ENCODE peak calls at places on chromosomes 4 and X, in nine cellular contexts. J is breast epithelium, X is osteocyte, C is WTC11, M is body of pancreas, H is lower lobe of right lung, W is RWPE1, U is lower leg skin, I is cardiac muscle cell. E is an unnamed sample.

GRCh38 chr4:40763228-40763716 is 13.5 kb downstream of the NSUN7 start:
- DNase-seq in J (no peak), X (no peak), C (no peak), M (no peak), H (no peak), W (no peak), U (no peak), I (peak), E (no peak)

GRCh38 chr4:107330915-107331314 is 294.8 kb upstream of the DKK2 start:
- DNase-seq in J (no peak), X (no peak), C (no peak), M (no peak), H (no peak), W (no peak), U (no peak), I (no peak), E (no peak)

GRCh38 chr4:169215656-169216055 is 55.1 kb downstream of the SH3RF1 start:
- DNase-seq in J (no peak), X (no peak), C (no peak), M (no peak), H (no peak), W (no peak), U (no peak), I (no peak), E (no peak)

GRCh38 chr4:121950680-121951569 is 935 bp downstream of the TRPC3 start:
- DNase-seq in J (no peak), X (peak), C (peak), M (peak), H (peak), W (peak), U (peak), I (peak), E (peak)

GRCh38 chrX:76202471-76202870 is 29.6 kb downstream of the PBDC1 start:
- DNase-seq in J (no peak), X (no peak), C (no peak), M (no peak), H (no peak), W (no peak), U (no peak), I (no peak), E (no peak)

GRCh38 chr4:109645874-109646591 is 57.2 kb downstream of the CASP6 start:
- DNase-seq in J (no peak), X (no peak), C (no peak), M (no peak), H (no peak), W (no peak), U (no peak), I (peak), E (no peak)

GRCh38 chrX:134002921-134003615 is 17.7 kb upstream of the GPC3 start:
- DNase-seq in J (no peak), X (no peak), C (no peak), M (no peak), H (no peak), W (no peak), U (no peak), I (no peak), E (no peak)

GRCh38 chr4:139665690-139666529 is at the start of gene MGST2:
- DNase-seq in J (peak), X (no peak), C (peak), M (peak), H (peak), W (peak), U (peak), I (peak), E (peak)

GRCh38 chr4:66123195-66123594 is 452.9 kb upstream of the EPHA5 start:
- DNase-seq in J (no peak), X (no peak), C (no peak), M (no peak), H (no peak), W (no peak), U (no peak), I (peak), E (no peak)

GRCh38 chrX:144637731-144638130 is 609.6 kb upstream of the SPANXN1 start:
- DNase-seq in J (no peak), X (no peak), C (no peak), M (no peak), H (no peak), W (no peak), U (no peak), I (no peak), E (no peak)

GRCh38 chr4:98648602-98649001 is 9.8 kb downstream of the TSPAN5 start:
- DNase-seq in J (no peak), X (no peak), C (no peak), M (no peak), H (no peak), W (no peak), U (no peak), I (peak), E (no peak)

GRCh38 chrX:39779952-39780783 is 317.6 kb downstream of the BCOR start:
- DNase-seq in J (no peak), X (no peak), C (peak), M (no peak), H (no peak), W (no peak), U (no peak), I (no peak), E (no peak)

GRCh38 chr4:108544504-108544903 is 75.9 kb upstream of the RPL34 start:
- DNase-seq in J (no peak), X (no peak), C (no peak), M (no peak), H (no peak), W (peak), U (no peak), I (peak), E (no peak)

GRCh38 chr4:184234155-184234554 is 16.5 kb upstream of the ENPP6 start:
- DNase-seq in J (no peak), X (no peak), C (no peak), M (no peak), H (no peak), W (no peak), U (no peak), I (no peak), E (no peak)

GRCh38 chrX:151722241-151722846 is 6.5 kb downstream of the FATE1 start:
- DNase-seq in J (no peak), X (no peak), C (peak), M (peak), H (no peak), W (no peak), U (no peak), I (peak), E (no peak)

GRCh38 chr4:148642907-148643306 is 200.7 kb upstream of the NR3C2 start:
- DNase-seq in J (no peak), X (no peak), C (no peak), M (no peak), H (no peak), W (no peak), U (no peak), I (no peak), E (no peak)

GRCh38 chrX:15564981-15565579 is 35.7 kb downstream of the ACE2 start:
- DNase-seq in J (peak), X (no peak), C (peak), M (peak), H (peak), W (peak), U (peak), I (peak), E (no peak)

GRCh38 chr4:2472187-2472586 is 3.3 kb downstream of the RNF4 start:
- DNase-seq in J (no peak), X (no peak), C (no peak), M (no peak), H (no peak), W (no peak), U (no peak), I (no peak), E (no peak)

GRCh38 chr4:109998867-109999303 is 86.2 kb downstream of the EGF start:
- DNase-seq in J (no peak), X (no peak), C (no peak), M (no peak), H (no peak), W (peak), U (no peak), I (peak), E (no peak)

GRCh38 chrX:112851161-112851779 is 10.6 kb upstream of the AMOT start:
- DNase-seq in J (no peak), X (no peak), C (no peak), M (no peak), H (no peak), W (no peak), U (no peak), I (no peak), E (no peak)

GRCh38 chr4:118881512-118882146 is 7.0 kb upstream of the SYNPO2 start:
- DNase-seq in J (peak), X (no peak), C (no peak), M (no peak), H (no peak), W (no peak), U (no peak), I (no peak), E (no peak)

GRCh38 chrX:73577368-73577767 is 14.4 kb downstream of the CHIC1 start:
- DNase-seq in J (no peak), X (no peak), C (no peak), M (no peak), H (no peak), W (peak), U (no peak), I (peak), E (no peak)

GRCh38 chrX:8364369-8365141 is 100.1 kb upstream of the VCX3B start:
- DNase-seq in J (no peak), X (no peak), C (peak), M (peak), H (peak), W (peak), U (no peak), I (peak), E (no peak)

GRCh38 chrX:40085086-40085551 is 12.6 kb downstream of the BCOR start:
- DNase-seq in J (no peak), X (no peak), C (no peak), M (peak), H (no peak), W (no peak), U (no peak), I (peak), E (no peak)

GRCh38 chr4:114752404-114752803 is 153.8 kb downstream of the UGT8 start:
- DNase-seq in J (no peak), X (no peak), C (no peak), M (no peak), H (no peak), W (no peak), U (no peak), I (no peak), E (no peak)

GRCh38 chr4:88567591-88567990 is 24.7 kb upstream of the HERC3 start:
- DNase-seq in J (no peak), X (no peak), C (no peak), M (no peak), H (no peak), W (no peak), U (no peak), I (no peak), E (no peak)

GRCh38 chrX:57640674-57641016 is 39.4 kb downstream of the NLRP2B start:
- DNase-seq in J (no peak), X (no peak), C (no peak), M (no peak), H (no peak), W (no peak), U (no peak), I (no peak), E (no peak)

GRCh38 chrX:30957753-30958152 is 68.7 kb upstream of the TAB3 start:
- DNase-seq in J (peak), X (no peak), C (no peak), M (no peak), H (no peak), W (peak), U (no peak), I (peak), E (no peak)

GRCh38 chrX:135112096-135112729 is 8.1 kb downstream of the ETDB start:
- DNase-seq in J (no peak), X (no peak), C (peak), M (peak), H (no peak), W (peak), U (peak), I (peak), E (no peak)

GRCh38 chr4:144355809-144356757 is 215.6 kb upstream of the GYPA start:
- DNase-seq in J (no peak), X (peak), C (peak), M (no peak), H (no peak), W (peak), U (no peak), I (peak), E (peak)

GRCh38 chr4:96642486-96642885 is 802.6 kb downstream of the PDHA2 start:
- DNase-seq in J (no peak), X (no peak), C (no peak), M (no peak), H (no peak), W (no peak), U (no peak), I (no peak), E (no peak)

GRCh38 chrX:129996120-129996519 is 13.7 kb downstream of the BCORL1 start:
- DNase-seq in J (no peak), X (no peak), C (no peak), M (no peak), H (no peak), W (peak), U (no peak), I (peak), E (no peak)

GRCh38 chr4:23153076-23153475 is 460.3 kb downstream of the GBA3 start:
- DNase-seq in J (no peak), X (no peak), C (no peak), M (no peak), H (no peak), W (no peak), U (no peak), I (peak), E (no peak)

GRCh38 chr4:83862471-83862870 is 326.6 kb downstream of the GPAT3 start:
- DNase-seq in J (no peak), X (no peak), C (no peak), M (no peak), H (peak), W (no peak), U (no peak), I (peak), E (no peak)

GRCh38 chrX:123077671-123078070 is 106.4 kb upstream of the GRIA3 start:
- DNase-seq in J (no peak), X (no peak), C (no peak), M (no peak), H (no peak), W (no peak), U (no peak), I (no peak), E (no peak)

GRCh38 chr4:10872833-10873517 is 188.4 kb upstream of the CLNK start:
- DNase-seq in J (no peak), X (no peak), C (no peak), M (no peak), H (no peak), W (no peak), U (no peak), I (peak), E (no peak)

GRCh38 chr4:3307891-3308575 is 15.2 kb downstream of the RGS12 start:
- DNase-seq in J (no peak), X (no peak), C (no peak), M (no peak), H (peak), W (no peak), U (peak), I (no peak), E (peak)

GRCh38 chrX:153416781-153417180 is 5.5 kb downstream of the ZFP92 start:
- DNase-seq in J (no peak), X (no peak), C (no peak), M (no peak), H (no peak), W (no peak), U (no peak), I (peak), E (no peak)

GRCh38 chrX:71224098-71224708 is 1.2 kb downstream of the GJB1 start:
- DNase-seq in J (no peak), X (no peak), C (no peak), M (no peak), H (no peak), W (no peak), U (no peak), I (no peak), E (no peak)

GRCh38 chrX:71228063-71228642 is 5.1 kb downstream of the GJB1 start:
- DNase-seq in J (no peak), X (no peak), C (no peak), M (no peak), H (no peak), W (no peak), U (no peak), I (no peak), E (no peak)

GRCh38 chrX:71225661-71226060 is 2.6 kb downstream of the GJB1 start:
- DNase-seq in J (no peak), X (no peak), C (no peak), M (no peak), H (no peak), W (no peak), U (no peak), I (peak), E (no peak)

GRCh38 chrX:71224969-71225368 is 1.9 kb downstream of the GJB1 start:
- DNase-seq in J (no peak), X (no peak), C (no peak), M (peak), H (no peak), W (no peak), U (no peak), I (no peak), E (no peak)

DNA sequence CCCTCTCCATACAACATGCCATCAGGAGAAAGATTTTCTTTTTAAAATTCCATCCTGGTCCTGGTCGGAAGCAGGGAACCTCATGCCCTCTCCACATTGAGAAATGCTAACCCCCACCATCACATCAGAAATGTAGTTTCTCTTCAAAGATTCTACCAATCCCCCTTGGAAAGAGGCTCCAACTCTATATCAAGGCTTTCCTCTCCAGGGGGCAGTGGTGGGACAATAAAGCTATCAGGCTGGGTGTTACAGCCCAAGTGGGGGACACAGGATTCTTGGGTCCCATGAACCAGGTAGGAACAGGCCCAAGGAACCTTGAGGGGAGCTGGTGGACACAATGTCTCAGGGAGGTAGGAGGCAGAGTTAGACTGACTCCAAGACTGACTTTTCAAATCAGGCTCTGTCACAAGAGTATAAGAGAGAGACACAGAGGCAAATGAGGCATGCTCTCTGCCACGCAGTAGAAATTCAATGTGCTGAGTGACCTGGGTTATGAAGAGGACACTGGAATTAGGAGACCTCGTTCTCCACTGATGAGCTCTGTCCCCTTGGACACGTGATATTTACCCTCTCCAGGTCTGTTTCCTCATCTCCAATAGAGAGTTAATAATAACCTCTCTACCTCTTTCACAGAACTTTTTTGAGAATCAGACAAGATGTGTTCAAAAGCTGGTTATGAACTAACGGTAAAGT is 4.5 kb downstream of the GJB1 start:
- DNase-seq in J (no peak), X (no peak), C (no peak), M (no peak), H (no peak), W (no peak), U (no peak), I (no peak), E (no peak)
- TF ChIP-seq CTCF in J (no peak), X (no peak), C (no peak), M (no peak), H (no peak), W (no peak), U (no peak), I (no peak), E (no peak)

GRCh38 chr4:177579649-177580048 is 137.4 kb upstream of the AGA start:
- DNase-seq in J (no peak), X (no peak), C (no peak), M (no peak), H (no peak), W (no peak), U (no peak), I (peak), E (no peak)
- TF ChIP-seq CTCF in J (no peak), X (peak), C (no peak), M (peak), H (no peak), W (peak), U (no peak), I (peak), E (peak)

GRCh38 chr4:7850489-7850888 is 89.2 kb downstream of the AFAP1 start:
- DNase-seq in J (no peak), X (no peak), C (peak), M (no peak), H (no peak), W (no peak), U (peak), I (no peak), E (no peak)
- TF ChIP-seq CTCF in J (no peak), X (peak), C (peak), M (no peak), H (no peak), W (no peak), U (no peak), I (no peak), E (no peak)

DNA sequence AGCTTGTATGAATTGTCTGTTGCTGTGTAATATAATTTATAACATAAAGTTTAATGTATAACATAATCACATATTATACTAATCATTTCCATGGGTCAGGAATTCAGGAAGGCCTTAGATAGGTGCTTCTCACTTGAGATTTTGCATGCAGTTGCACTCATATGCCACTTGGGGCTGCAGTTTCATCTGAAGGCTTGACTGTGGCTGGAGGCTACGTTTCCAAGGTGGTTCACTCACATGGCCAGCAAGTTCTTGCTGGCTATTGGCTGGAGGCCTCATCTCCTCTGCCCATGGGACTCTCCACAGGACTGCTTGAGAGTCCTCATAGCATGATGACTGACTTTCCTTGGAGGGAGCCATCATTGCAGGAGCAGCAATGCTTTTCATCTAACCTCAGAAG is 53.4 kb upstream of the STX18 start:
- DNase-seq in J (no peak), X (no peak), C (no peak), M (no peak), H (no peak), W (no peak), U (peak), I (no peak), E (no peak)
- TF ChIP-seq CTCF in J (no peak), X (no peak), C (no peak), M (no peak), H (no peak), W (no peak), U (no peak), I (peak), E (peak)